ENCODE peak calls at places on chromosomes 5 and 9, in four cellular contexts. B is ovary, J is GM23338, C is left ventricle myocardium inferior. W is an unnamed sample.

GRCh38 chr5:109759304-109759703 is 69.6 kb downstream of the MAN2A1 start:
- DNase-seq in C (no peak), B (no peak), J (no peak), W (no peak)

GRCh38 chr5:122870219-122870856 is 24.9 kb downstream of the SNX24 start:
- DNase-seq in J (no peak), B (no peak), C (no peak), W (no peak)

GRCh38 chr5:150255659-150256415 is 33.7 kb downstream of the CAMK2A start:
- DNase-seq in J (no peak), B (no peak), C (no peak), W (no peak)

GRCh38 chr5:130109152-130109551 is 204.9 kb downstream of the CHSY3 start:
- DNase-seq in J (peak; percentile 79), C (no peak), B (no peak), W (peak; percentile 8)

GRCh38 chr9:137382728-137383452 is 40.1 kb downstream of the EXD3 start:
- DNase-seq in J (peak; percentile 45), B (peak; percentile 15), C (no peak), W (no peak)

GRCh38 chr5:179381691-179382090 is 36.4 kb upstream of the ADAMTS2 start:
- DNase-seq in J (no peak), B (no peak), C (no peak), W (no peak)

GRCh38 chr5:141343242-141343952 is at the start of gene PCDHGA3:
- DNase-seq in B (no peak), C (no peak), J (peak; percentile 79), W (no peak)

GRCh38 chr9:107635803-107636174 is 146.2 kb upstream of the KLF4 start:
- DNase-seq in J (no peak), C (no peak), B (no peak), W (no peak)

GRCh38 chr9:37030591-37030939 is 3.5 kb downstream of the PAX5 start:
- DNase-seq in J (peak; percentile 48), B (no peak), C (no peak), W (no peak)

GRCh38 chr9:15287309-15287708 is 19.7 kb downstream of the TTC39B start:
- DNase-seq in B (no peak), C (no peak), J (no peak), W (no peak)

GRCh38 chr5:2001300-2001699 is 118.6 kb upstream of the IRX4 start:
- DNase-seq in J (no peak), B (no peak), C (no peak), W (no peak)
- H3K4me3 ChIP-seq in J (no peak overlapping the region), B (no peak overlapping the region), C (no peak overlapping the region), W (no peak overlapping the region)

DNA sequence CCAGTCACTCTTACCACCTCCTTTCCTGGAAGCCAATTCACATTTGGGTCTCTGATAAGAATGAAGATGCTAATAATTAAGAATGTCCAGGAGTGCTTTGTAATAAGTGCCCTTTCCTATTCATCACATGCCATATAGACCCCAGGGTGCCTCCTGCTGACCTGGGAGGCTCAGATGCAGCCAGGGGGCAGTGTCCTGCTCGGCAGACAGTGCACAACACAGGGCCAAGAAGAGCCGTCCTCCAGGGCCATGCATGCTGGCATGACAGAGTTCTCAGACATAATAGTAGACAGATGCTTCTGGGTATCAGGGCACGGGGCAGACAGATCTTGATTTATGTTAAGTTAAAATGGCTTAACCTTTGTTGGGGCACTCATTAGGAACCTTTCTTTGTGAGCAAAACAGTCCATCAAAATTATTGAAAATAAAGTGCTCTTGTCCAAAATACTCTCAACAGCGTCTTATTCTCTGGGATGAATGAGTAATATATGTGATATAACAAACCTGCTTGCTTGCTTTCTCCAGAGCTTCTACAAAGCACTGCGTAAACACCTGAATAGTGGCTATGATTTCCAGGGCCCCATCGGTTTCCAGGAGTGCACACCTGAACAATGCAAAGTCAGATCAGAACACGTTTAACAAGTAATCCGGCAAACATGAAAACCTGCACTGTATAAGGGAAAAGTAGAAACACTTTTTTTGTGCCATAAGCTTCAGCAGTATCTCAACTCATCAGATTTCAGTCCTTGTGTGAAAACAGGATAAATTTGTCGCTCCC is 192.7 kb downstream of the FANCC start:
- DNase-seq in C (no peak), J (peak; percentile 57), B (no peak), W (no peak)
- TF ChIP-seq CTCF in C (peak; percentile 43), J (peak; percentile 78), B (no peak), W (peak; percentile 36)

GRCh38 chr5:177402271-177403043 is 2.0 kb upstream of the PFN3 start:
- DNase-seq in B (peak; percentile 51), J (peak; percentile 97), C (peak; percentile 32), W (no peak)

GRCh38 chr5:177403194-177403825 is 2.8 kb upstream of the PFN3 start:
- DNase-seq in C (no peak), J (peak; percentile 65), B (no peak), W (no peak)

GRCh38 chr5:177405312-177405711 is 4.1 kb downstream of the F12 start:
- DNase-seq in B (no peak), J (no peak), C (no peak), W (no peak)

GRCh38 chr5:177404641-177405134 is 4.2 kb upstream of the PFN3 start:
- DNase-seq in C (no peak), J (no peak), B (no peak), W (no peak)

GRCh38 chr5:177403826-177404640 is 3.6 kb upstream of the PFN3 start:
- DNase-seq in J (peak; percentile 80), C (peak; percentile 86), B (peak; percentile 85), W (peak; percentile 27)
- H3K4me3 ChIP-seq in J (peak overlapping the region; percentile 71), C (peak overlapping the region; percentile 74), B (peak overlapping the region; percentile 33), W (peak overlapping the region; percentile 66)

GRCh38 chr5:7592910-7593309 is 197.0 kb downstream of the ADCY2 start:
- DNase-seq in J (peak; percentile 52), B (no peak), C (no peak), W (no peak)
- TF ChIP-seq CTCF in J (peak; percentile 76), B (no peak), C (no peak), W (peak; percentile 16)

GRCh38 chr5:154707641-154708040 is 47.5 kb upstream of the LARP1 start:
- DNase-seq in C (no peak), J (no peak), B (no peak), W (no peak)

GRCh38 chr5:154708207-154708606 is 47.0 kb upstream of the LARP1 start:
- DNase-seq in C (no peak), B (no peak), J (no peak), W (no peak)

GRCh38 chr5:154712518-154713437 is 42.4 kb upstream of the LARP1 start:
- DNase-seq in B (no peak), J (peak; percentile 98), C (no peak), W (no peak)

GRCh38 chr5:154708845-154709244 is 46.3 kb upstream of the LARP1 start:
- DNase-seq in C (no peak), B (no peak), J (no peak), W (no peak)

GRCh38 chr5:154709368-154710305 is 45.5 kb upstream of the LARP1 start:
- DNase-seq in B (no peak), J (no peak), C (no peak), W (no peak)
- H3K4me3 ChIP-seq in B (no peak overlapping the region), J (no peak overlapping the region), C (no peak overlapping the region), W (no peak overlapping the region)

DNA sequence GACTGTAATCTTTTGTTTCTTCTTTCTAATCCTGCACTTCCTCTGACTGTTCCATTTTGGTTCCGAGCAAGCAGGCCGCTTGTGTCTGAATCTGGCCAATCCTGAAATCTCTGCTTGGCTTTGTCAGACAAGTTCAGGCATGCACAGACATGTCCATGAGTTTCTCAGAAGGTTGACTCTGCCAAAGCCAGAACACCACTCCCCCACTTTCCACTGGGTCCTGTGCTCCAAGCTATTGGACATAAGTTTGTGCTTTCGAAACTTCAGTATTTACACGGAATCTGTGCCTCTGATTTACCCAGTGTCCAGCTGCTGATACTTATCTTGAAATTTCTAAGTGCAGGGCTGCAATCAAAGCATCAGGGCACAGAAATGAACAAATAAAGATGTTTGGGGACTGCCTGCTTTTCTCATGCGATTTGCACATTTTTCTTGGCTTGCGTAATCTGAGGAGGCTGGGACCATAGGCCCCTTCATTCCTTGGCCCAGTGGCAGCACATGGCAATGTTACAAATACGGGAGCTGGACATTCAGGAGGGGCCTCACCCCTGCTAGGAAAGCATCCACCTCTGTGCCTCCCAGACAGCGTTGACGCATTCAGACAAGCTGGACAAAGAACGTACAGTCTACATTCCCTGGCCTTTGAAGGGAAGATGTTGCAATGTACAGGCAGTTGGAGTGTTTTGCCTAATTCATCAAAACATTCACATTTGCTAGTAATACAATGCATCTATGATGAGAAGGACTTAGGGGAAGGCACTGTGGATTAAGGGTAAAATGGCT is 209.2 kb upstream of the PAPPA start:
- DNase-seq in C (peak; percentile 82), J (no peak), B (peak; percentile 57), W (peak; percentile 100)
- TF ChIP-seq CTCF in C (no peak), J (no peak), B (no peak), W (no peak)

DNA sequence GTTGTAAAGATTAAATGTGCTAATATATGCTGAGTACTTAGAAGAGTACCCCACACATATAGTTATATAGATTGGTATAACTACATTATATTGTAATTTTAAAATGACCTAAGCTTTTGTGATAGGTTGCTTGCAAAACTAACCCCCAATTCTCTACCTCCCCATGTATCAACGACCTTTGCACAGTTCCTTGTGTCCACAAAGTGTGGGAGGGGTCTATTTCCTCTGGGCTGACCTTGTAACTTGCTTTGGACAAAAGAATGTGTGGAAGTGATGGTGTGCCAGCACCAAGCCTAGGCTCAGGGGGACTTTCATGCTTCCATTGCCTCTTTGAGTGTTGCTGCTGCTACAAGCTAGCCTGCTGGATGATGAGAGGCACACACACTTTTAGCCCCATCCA is 20.6 kb downstream of the C5 start:
- DNase-seq in J (no peak), B (no peak), C (no peak), W (no peak)
- H3K4me3 ChIP-seq in J (no peak overlapping the region), B (no peak overlapping the region), C (no peak overlapping the region), W (no peak overlapping the region)

DNA sequence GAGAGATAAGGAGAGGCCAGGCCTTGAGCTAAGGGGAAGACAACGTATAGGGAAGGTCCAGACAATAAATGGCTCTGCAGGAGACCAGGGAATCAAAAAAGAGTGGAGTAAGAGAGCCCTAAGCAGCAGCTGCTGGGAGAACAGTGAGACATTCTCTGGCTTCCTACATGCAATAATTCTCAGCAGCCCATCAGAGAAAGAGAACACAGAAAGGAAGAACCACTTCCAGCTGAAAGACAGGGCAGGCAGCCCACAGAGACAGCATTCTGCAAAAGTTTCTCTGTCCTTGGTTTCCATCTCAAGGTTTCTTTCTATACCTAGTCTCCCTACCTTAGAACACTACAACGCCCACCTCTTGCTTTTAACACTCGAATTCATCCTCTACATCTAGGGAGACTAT is 189.9 kb downstream of the DEPDC1B start:
- DNase-seq in C (no peak), B (no peak), J (no peak), W (no peak)
- TF ChIP-seq CTCF in C (no peak), B (no peak), J (no peak), W (no peak)

GRCh38 chr9:33022755-33023154 is 2.3 kb upstream of the DNAJA1 start:
- DNase-seq in B (no peak), C (no peak), J (no peak), W (no peak)
- H3K4me3 ChIP-seq in B (no peak overlapping the region), C (no peak overlapping the region), J (no peak overlapping the region), W (no peak overlapping the region)

W was measured in AG09309.